ENCODE peak calls at places on chromosomes 13 and 19, in ten cellular contexts. X, C, G, R, U, B, V, A, D and O are unnamed samples. For H3K4me1 and H3K9me3, the result is how much of the 10 kb centered on the place peaks cover.

GRCh38 chr19:17872251-17873001 is 681 bp downstream of the SLC5A5 start:
- DNase-seq in A (no peak), B (no peak), G (no peak), X (no peak), V (peak), D (no peak), U (no peak), R (no peak), C (no peak), O (no peak)

GRCh38 chr13:110323172-110323851 is 16.2 kb downstream of the COL4A2 start:
- DNase-seq in U (no peak), X (no peak), D (no peak), A (peak), C (peak), G (peak), B (no peak), R (no peak), V (no peak), O (no peak)

GRCh38 chr19:7628589-7629311 is 595 bp downstream of the XAB2 start:
- DNase-seq in D (no peak), V (no peak), B (no peak), R (no peak), X (no peak), C (no peak), A (no peak), G (no peak), U (no peak), O (no peak)

GRCh38 chr13:78372581-78372980 is 230.8 kb downstream of the POU4F1 start:
- DNase-seq in C (no peak), G (no peak), B (no peak), R (no peak), U (no peak), X (no peak), A (no peak), D (no peak), V (no peak), O (no peak)

GRCh38 chr19:42311612-42312160 is 1.4 kb upstream of the TMEM145 start:
- DNase-seq in C (no peak), V (no peak), A (no peak), X (no peak), B (no peak), U (no peak), R (no peak), D (no peak), G (no peak), O (no peak)

GRCh38 chr13:49540552-49540951 is 44.8 kb downstream of the PHF11 start:
- DNase-seq in V (peak), B (no peak), U (no peak), G (peak), R (no peak), A (peak), D (no peak), X (no peak), C (no peak), O (no peak)

GRCh38 chr13:110893571-110893970 is 21.3 kb downstream of the ANKRD10 start:
- DNase-seq in R (no peak), B (no peak), C (no peak), D (no peak), G (no peak), V (no peak), U (no peak), A (no peak), X (no peak), O (no peak)

GRCh38 chr13:75357576-75358295 is 124.2 kb downstream of the TBC1D4 start:
- DNase-seq in B (peak), G (peak), D (no peak), C (no peak), A (peak), U (no peak), V (peak), X (no peak), R (no peak), O (no peak)

GRCh38 chr13:114131581-114132418 is 623 bp downstream of the RASA3 start:
- DNase-seq in V (no peak), R (no peak), D (no peak), G (peak), X (no peak), A (peak), U (no peak), C (no peak), B (no peak), O (no peak)

GRCh38 chr13:114128624-114129522 is 3.5 kb downstream of the RASA3 start:
- DNase-seq in C (peak), A (peak), V (peak), U (peak), R (no peak), X (peak), G (peak), D (no peak), B (peak), O (peak)

GRCh38 chr13:114129649-114130062 is 2.8 kb downstream of the RASA3 start:
- DNase-seq in G (no peak), C (peak), R (no peak), A (no peak), U (no peak), D (no peak), B (no peak), V (no peak), X (no peak), O (no peak)

GRCh38 chr13:114130708-114131580 is 1.5 kb downstream of the RASA3 start:
- DNase-seq in B (peak), R (no peak), V (peak), U (peak), G (peak), C (peak), D (peak), X (peak), A (peak), O (no peak)

DNA sequence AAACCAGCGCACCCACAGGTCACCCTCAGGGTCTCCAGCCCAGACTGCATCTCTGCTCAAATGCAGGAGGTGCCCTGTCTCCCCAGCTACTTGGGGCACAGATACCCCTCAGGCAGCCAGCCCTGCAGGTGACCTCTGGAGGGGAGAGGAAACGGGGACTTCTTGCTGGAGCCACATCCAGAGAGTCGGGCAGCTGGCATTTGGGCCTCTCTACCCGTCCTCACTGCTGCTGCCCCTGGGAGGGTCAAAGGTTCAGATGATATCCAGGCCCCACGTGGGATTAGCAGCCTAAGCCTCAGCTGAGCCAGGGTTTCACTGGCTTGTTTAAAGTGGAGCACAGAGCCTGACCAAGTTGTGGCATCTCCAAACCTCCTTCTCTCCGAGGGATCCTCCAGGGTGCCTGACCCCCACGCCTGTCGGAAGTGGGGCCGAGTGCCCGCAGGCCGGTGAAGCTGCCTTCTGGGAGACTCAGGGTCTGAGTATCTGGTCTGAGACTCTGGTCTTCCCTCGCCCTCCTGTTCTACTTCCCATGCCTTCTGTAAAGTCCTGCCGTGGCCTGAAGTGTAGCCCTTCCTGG is 2.2 kb downstream of the RASA3 start:
- DNase-seq in U (no peak), C (no peak), B (no peak), D (no peak), R (no peak), G (no peak), X (peak), A (no peak), V (no peak), O (no peak)
- H3K4me1 ChIP-seq in U (half or more), C (under half), B (half or more), D (under half), R (under half), G (under half), X (under half), A (half or more), V (half or more), O (under half)

DNA sequence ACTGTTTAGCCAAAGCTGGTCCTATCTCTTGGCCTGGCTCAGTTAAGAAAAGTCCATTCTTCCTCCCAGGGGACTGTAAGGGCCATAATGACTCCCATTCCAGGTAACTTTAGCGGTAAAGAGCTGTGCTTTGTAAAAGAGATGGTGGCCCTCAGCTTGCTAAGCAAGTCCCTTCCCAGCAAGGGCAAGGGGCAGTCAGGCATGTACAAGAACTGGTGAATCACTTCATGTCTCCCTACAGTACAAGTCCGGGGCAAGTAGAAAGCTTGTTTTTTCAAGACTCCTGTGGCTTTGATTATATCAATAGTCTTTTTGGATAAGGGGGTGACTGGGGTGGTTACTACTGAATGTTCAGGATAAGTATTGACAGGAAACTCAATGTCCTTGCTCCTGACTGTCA is 88.9 kb downstream of the SLC25A15 start:
- DNase-seq in V (no peak), B (no peak), A (peak), C (no peak), R (no peak), G (peak), D (no peak), U (no peak), X (no peak), O (no peak)
- H3K9me3 ChIP-seq in V (under half), B (under half), A (under half), C (under half), R (under half), G (under half), D (under half), U (under half), X (under half), O (under half)

DNA sequence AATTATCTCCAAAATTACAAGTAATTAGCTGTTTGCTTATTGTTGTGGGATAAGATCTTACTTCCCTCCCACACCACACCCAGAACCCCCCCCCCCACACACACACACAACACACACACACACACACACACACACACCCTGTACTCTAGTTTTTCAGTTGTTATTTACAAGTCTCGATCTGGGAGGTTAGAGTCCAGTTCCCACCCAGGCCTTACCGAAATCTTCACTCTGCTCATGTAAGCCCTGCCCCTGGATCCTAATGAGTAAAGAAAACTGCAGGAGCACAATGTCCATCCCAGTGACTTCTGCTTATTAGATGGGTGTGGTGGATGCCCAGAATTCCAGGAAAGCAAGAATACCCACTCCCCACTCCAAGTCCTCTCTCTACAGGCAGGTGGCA is 23.0 kb downstream of the STARD13 start:
- DNase-seq in U (no peak), X (no peak), V (no peak), A (no peak), R (no peak), D (no peak), B (no peak), C (no peak), G (no peak), O (no peak)
- H3K4me1 ChIP-seq in U (half or more), X (under half), V (under half), A (under half), R (under half), D (under half), B (under half), C (under half), G (under half), O (under half)

GRCh38 chr19:23525265-23525862 is 130.1 kb upstream of the ZNF91 start:
- DNase-seq in A (no peak), G (no peak), X (no peak), B (no peak), R (no peak), V (no peak), D (no peak), U (no peak), C (no peak), O (no peak)

GRCh38 chr19:23522431-23522830 is 127.2 kb upstream of the ZNF91 start:
- DNase-seq in G (no peak), D (no peak), R (no peak), B (no peak), A (no peak), V (no peak), X (no peak), U (no peak), C (no peak), O (no peak)

GRCh38 chr19:23526302-23526701 is 131.0 kb upstream of the ZNF91 start:
- DNase-seq in C (no peak), R (no peak), B (no peak), V (no peak), D (no peak), A (no peak), X (no peak), G (no peak), U (no peak), O (no peak)

GRCh38 chr19:23521471-23521870 is 126.2 kb upstream of the ZNF91 start:
- DNase-seq in R (no peak), G (no peak), U (no peak), D (no peak), A (no peak), V (no peak), C (no peak), X (no peak), B (no peak), O (no peak)

GRCh38 chr19:23523863-23524262 is 128.6 kb upstream of the ZNF91 start:
- DNase-seq in D (no peak), G (no peak), A (no peak), R (no peak), C (no peak), X (no peak), U (no peak), V (no peak), B (no peak), O (no peak)
- H3K9me3 ChIP-seq in D (under half), G (under half), A (under half), R (under half), C (under half), X (under half), U (under half), V (under half), B (under half), O (under half)

DNA sequence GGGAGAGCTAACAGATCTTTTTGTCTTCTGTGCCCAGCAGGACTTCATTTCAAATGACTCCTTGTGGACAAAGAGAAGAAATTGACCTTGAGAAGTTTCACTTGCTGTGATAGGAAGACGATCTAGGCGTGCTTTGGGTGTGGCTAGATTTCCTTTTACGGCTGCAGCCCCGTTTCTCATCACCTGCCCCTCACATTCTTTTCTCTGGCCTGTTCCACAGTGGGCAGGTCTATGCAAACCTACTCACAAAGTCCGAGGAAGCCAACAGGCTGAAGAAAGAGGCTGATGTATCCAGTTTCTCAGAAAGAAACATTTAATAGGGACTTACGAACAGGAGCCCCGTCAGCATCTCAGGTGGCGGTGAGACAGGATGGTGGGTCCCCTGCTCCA is 231.8 kb downstream of the FGF9 start:
- DNase-seq in U (no peak), X (no peak), D (no peak), V (no peak), G (no peak), A (no peak), C (no peak), B (no peak), R (no peak), O (no peak)
- H3K4me1 ChIP-seq in U (under half), X (under half), D (under half), V (under half), G (under half), A (under half), C (under half), B (under half), R (under half), O (under half)